ENCODE peak calls at places on chromosomes 11 and 22, in five cellular contexts. R is body of pancreas, L is A549, O is ovary, M is Peyer's patch. B is an unnamed sample.

GRCh38 chr11:69326622-69327219 is 32.8 kb downstream of the MYEOV start:
- DNase-seq in O (no peak), M (no peak), R (peak), L (no peak), B (no peak)

GRCh38 chr22:29344137-29344536 is 28.6 kb upstream of the RASL10A start:
- DNase-seq in L (peak), O (peak), R (peak), M (no peak), B (no peak)

GRCh38 chr11:13450832-13451397 is 12.1 kb downstream of the BTBD10 start:
- DNase-seq in R (no peak), L (no peak), M (no peak), O (no peak), B (no peak)

GRCh38 chr11:65571940-65572339 is 398 bp upstream of the FAM89B start:
- DNase-seq in M (no peak), O (no peak), L (peak), R (peak), B (no peak)

GRCh38 chr11:93967258-93967657 is 53.9 kb upstream of the HEPHL1 start:
- DNase-seq in L (no peak), R (no peak), O (no peak), M (no peak), B (no peak)

GRCh38 chr11:93718057-93718563 is 23.2 kb downstream of the TAF1D start:
- DNase-seq in L (no peak), R (no peak), O (no peak), M (no peak), B (no peak)

GRCh38 chr11:113401718-113402117 is 14.1 kb downstream of the ANKK1 start:
- DNase-seq in L (peak), O (no peak), R (peak), M (peak), B (no peak)

GRCh38 chr11:86140334-86140733 is 71.5 kb upstream of the PICALM start:
- DNase-seq in R (no peak), M (no peak), O (no peak), L (no peak), B (no peak)

GRCh38 chr22:50548046-50548912 is 2.6 kb downstream of the KLHDC7B start:
- DNase-seq in R (peak), L (no peak), M (no peak), O (no peak), B (no peak)

GRCh38 chr11:111922803-111923202 is 4.1 kb downstream of the C11orf52 start:
- DNase-seq in M (no peak), O (no peak), R (no peak), L (no peak), B (no peak)

GRCh38 chr22:38136607-38137006 is 26.1 kb upstream of the BAIAP2L2 start:
- DNase-seq in M (no peak), R (no peak), O (no peak), L (no peak), B (no peak)

GRCh38 chr11:60915250-60915914 is 1.4 kb downstream of the TMEM109 start:
- DNase-seq in R (peak), O (peak), M (peak), L (peak), B (no peak)

GRCh38 chr11:48019230-48019584 is 38.8 kb downstream of the PTPRJ start:
- DNase-seq in L (no peak), R (no peak), M (no peak), O (no peak), B (no peak)

GRCh38 chr11:35404397-35404775 is 15.0 kb downstream of the SLC1A2 start:
- DNase-seq in O (no peak), R (peak), L (peak), M (peak), B (no peak)

GRCh38 chr11:62542750-62543567 is 3.6 kb downstream of the AHNAK start:
- DNase-seq in O (peak), L (peak), R (peak), M (peak), B (no peak)

GRCh38 chr11:33721291-33721840 is 14.9 kb downstream of the CD59 start:
- DNase-seq in O (no peak), M (no peak), L (no peak), R (no peak), B (no peak)

GRCh38 chr11:33207408-33207985 is 46.2 kb upstream of the CSTF3 start:
- DNase-seq in O (no peak), R (no peak), L (no peak), M (no peak), B (no peak)

GRCh38 chr22:36465232-36466021 is 16.0 kb downstream of the TXN2 start:
- DNase-seq in L (peak), M (peak), O (peak), R (peak), B (no peak)

GRCh38 chr11:32426819-32427615 is 8.3 kb downstream of the WT1 start:
- DNase-seq in M (no peak), O (peak), L (no peak), R (no peak), B (no peak)

GRCh38 chr22:44192098-44192810 is 11.5 kb downstream of the PARVG start:
- DNase-seq in R (no peak), M (no peak), L (peak), O (no peak), B (no peak)

GRCh38 chr11:8307601-8308000 is 43.9 kb upstream of the LMO1 start:
- DNase-seq in O (peak), L (no peak), M (peak), R (no peak), B (no peak)

DNA sequence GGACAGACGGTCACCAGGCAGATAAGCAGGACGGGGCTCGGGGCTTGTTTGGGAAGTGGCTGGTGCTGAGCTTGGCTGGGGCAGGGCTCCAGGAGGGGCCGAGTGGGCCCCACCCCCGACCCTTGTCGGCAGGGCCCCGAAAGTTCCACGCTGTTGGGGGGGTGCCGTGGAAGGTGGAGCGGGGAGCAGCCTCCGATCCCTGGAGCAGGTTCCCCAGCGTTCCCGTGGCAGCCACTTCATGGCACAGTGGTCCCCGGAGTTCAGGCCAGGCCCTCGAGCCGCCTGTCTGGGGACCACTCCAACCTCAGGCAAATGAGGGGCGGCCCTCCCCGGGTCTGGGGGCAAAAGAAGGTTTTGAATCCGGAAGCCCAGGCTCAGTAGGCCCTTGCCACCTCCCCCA is 46.7 kb upstream of the PPARA start:
- DNase-seq in R (no peak), L (no peak), M (no peak), O (no peak), B (no peak)
- H3K4me3 ChIP-seq in R (no peak), L (no peak), M (no peak), O (no peak), B (no peak)

GRCh38 chr22:19578180-19579004 is 54.2 kb upstream of the CLDN5 start:
- DNase-seq in O (no peak), L (no peak), M (no peak), R (no peak), B (no peak)

GRCh38 chr22:19577422-19577966 is 53.3 kb upstream of the CLDN5 start:
- DNase-seq in O (no peak), R (no peak), M (no peak), L (no peak), B (no peak)

GRCh38 chr22:19579113-19579811 is 55.1 kb upstream of the CLDN5 start:
- DNase-seq in O (no peak), R (no peak), L (no peak), M (no peak), B (no peak)

GRCh38 chr22:19574247-19574646 is 50.0 kb upstream of the CLDN5 start:
- DNase-seq in O (no peak), M (no peak), L (no peak), R (no peak), B (no peak)

GRCh38 chr22:19576460-19577421 is 52.5 kb upstream of the CLDN5 start:
- DNase-seq in M (no peak), O (no peak), R (no peak), L (no peak), B (no peak)
- TF ChIP-seq POLR2A in M (no peak), O (no peak), R (no peak), L (no peak), B (no peak)

DNA sequence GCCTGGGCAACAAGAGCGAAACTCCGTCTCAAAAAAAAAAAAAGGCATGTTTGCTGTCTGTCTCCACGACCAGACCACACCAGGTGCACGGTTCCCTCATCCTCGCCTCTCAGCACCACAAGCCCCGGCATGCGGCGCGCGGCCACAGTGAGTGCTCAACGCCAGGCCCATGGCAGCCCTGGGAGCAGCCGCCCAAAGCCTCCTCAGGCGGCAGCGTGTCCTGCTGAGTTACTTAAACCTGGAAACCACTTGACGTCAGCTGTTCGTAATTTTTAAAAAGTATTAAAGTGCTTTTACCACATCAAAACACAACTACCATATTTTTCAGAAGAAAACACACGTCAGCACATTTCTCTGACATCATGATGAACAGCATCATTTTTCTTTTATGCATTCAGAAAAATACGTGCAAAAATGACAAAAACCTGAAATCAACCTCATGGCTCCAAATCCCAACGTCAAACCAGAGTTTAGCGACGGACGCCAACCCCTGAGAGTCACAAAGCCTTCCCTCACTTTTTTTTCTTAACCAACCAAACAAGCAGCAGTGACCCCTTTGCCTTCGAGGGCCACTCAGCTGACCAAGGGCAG is 2.1 kb downstream of the DEAF1 start:
- DNase-seq in R (peak), M (no peak), O (no peak), L (no peak), B (no peak)
- H3K4me3 ChIP-seq in R (no peak), M (no peak), O (no peak), L (peak), B (peak)

DNA sequence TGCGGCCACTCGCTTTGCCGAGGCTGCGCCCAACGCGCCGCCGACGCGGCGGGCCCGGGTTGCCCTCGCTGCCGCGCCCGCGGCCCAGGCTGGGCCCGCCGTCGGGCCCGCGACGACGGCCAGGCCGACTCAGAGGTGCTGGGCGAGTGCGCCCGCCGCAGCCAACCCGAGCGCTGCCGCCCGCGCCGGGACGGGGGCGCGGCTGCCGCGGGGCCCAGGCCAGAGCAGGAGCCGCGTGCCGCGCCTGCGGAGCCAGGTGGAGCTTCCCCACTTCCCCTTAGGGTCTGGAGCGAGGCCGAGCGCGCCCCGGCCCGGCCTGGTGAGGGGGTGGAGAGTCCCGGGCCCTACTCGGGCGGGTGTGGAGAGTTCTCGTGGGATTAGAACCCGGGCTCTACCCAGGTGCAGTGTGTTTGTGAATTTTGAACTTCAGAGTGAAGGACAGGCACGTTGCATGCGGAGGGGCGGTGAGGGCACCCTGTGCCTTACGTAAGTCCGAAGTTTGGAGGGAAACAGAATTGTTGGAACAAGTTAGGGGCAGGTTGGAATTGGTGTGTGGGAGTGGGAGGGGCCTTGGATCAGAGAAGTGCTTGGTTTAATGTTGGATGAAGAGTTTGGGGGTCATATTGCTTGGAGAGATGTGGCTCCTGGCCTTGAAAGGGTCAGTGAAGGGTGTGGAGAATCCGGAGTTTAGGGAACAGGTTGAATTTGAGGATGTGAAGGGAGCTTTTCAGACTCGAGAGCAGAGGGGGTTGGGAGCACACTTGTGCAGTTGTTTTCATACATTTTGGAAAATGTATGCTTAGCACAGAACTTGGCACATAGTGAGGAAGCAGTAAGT is 697 bp downstream of the RNF169 start:
- DNase-seq in L (peak), M (peak), R (peak), O (peak), B (no peak)
- TF ChIP-seq POLR2A in L (no peak), M (no peak), R (no peak), O (no peak), B (no peak)

DNA sequence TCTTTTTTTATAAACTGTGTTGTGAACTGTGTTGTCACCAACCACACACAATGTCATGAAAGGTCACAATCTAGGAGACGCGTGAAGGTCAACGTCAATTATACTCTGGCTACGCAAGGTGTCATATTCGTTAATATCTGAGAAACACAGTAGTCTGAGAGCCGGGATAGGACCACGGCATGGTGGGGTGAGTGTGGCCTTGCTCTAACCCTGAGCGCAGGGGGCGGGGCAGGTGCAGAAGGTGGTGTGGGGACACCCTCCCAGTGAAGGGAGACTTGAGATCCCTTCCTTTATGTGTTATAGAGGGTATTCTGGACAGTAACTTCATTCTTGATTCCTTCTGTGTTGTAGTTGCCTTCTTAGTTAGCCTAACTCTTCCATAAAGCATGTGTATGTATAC is 883.0 kb downstream of the OPCML start:
- DNase-seq in R (no peak), O (no peak), L (no peak), M (no peak), B (no peak)
- H3K4me3 ChIP-seq in R (no peak), O (no peak), L (no peak), M (no peak), B (no peak)

GRCh38 chr11:77074626-77075221 is 8.0 kb downstream of the CAPN5 start:
- DNase-seq in M (peak), O (no peak), R (no peak), L (no peak), B (no peak)

GRCh38 chr11:77074205-77074604 is 7.4 kb downstream of the CAPN5 start:
- DNase-seq in M (peak), R (peak), L (no peak), O (no peak), B (no peak)

GRCh38 chr11:77071671-77072605 is 5.2 kb downstream of the CAPN5 start:
- DNase-seq in M (peak), O (peak), L (no peak), R (no peak), B (no peak)

GRCh38 chr11:77072851-77073327 is 6.1 kb downstream of the CAPN5 start:
- DNase-seq in O (peak), M (no peak), R (no peak), L (no peak), B (no peak)

GRCh38 chr11:77073328-77074001 is 6.7 kb downstream of the CAPN5 start:
- DNase-seq in M (peak), L (peak), O (peak), R (peak), B (no peak)
- TF ChIP-seq POLR2A in M (peak), L (peak), O (peak), R (no peak), B (no peak)

B was measured in esophagus squamous epithelium.